ENCODE peak calls at places on chromosome 9, in five cellular contexts. Y is tibial artery, X is AG08396, G is progenitor cell of endocrine pancreas, B is NCI-H187. D is an unnamed sample.

GRCh38 chr9:135655317-135656003 is 7.6 kb upstream of the LCN9 start:
- DNase-seq in Y (no peak), B (no peak), G (no peak), X (no peak), D (no peak)

GRCh38 chr9:89755835-89756234 is 151.0 kb downstream of the GADD45G start:
- DNase-seq in G (no peak), X (no peak), Y (no peak), B (no peak), D (no peak)

GRCh38 chr9:22240619-22241018 is 206.0 kb upstream of the DMRTA1 start:
- DNase-seq in G (no peak), B (no peak), Y (no peak), X (peak), D (no peak)

GRCh38 chr9:137021979-137022619 is 5.9 kb downstream of the ABCA2 start:
- DNase-seq in Y (no peak), X (peak), B (no peak), G (no peak), D (no peak)

GRCh38 chr9:111102793-111103474 is 64.7 kb upstream of the LPAR1 start:
- DNase-seq in Y (no peak), X (no peak), G (no peak), B (no peak), D (no peak)

GRCh38 chr9:110940949-110941557 is 97.2 kb downstream of the LPAR1 start:
- DNase-seq in B (no peak), Y (no peak), G (no peak), X (no peak), D (no peak)

GRCh38 chr9:127805620-127806019 is 2.9 kb downstream of the FPGS start:
- DNase-seq in X (no peak), B (no peak), G (no peak), Y (no peak), D (no peak)

GRCh38 chr9:120447959-120448500 is 131.9 kb downstream of the CDK5RAP2 start:
- DNase-seq in G (no peak), B (no peak), Y (no peak), X (no peak), D (no peak)

GRCh38 chr9:16625831-16626230 is 244.6 kb downstream of the BNC2 start:
- DNase-seq in B (no peak), Y (no peak), X (no peak), G (no peak), D (no peak)

GRCh38 chr9:112012026-112012902 is 115.7 kb downstream of the UGCG start:
- DNase-seq in Y (peak), B (no peak), G (no peak), X (peak), D (peak)

GRCh38 chr9:81308404-81308803 is 380.9 kb downstream of the TLE1 start:
- DNase-seq in G (no peak), X (no peak), Y (no peak), B (no peak), D (no peak)